ENCODE peak calls at places on chromosomes 2 and 18, in eight cellular contexts. One of them, this sample, is unnamed.

GRCh38 chr2:30332791-30333453 is 101.6 kb downstream of the LBH start:
- DNase-seq in AG04450: no peak
- DNase-seq in cardiac muscle cell: no peak
- DNase-seq in body of pancreas: no peak
- DNase-seq in thoracic aorta: no peak
- DNase-seq in Peyer's patch: no peak
- DNase-seq in tibial artery: no peak
- DNase-seq in tibial nerve: no peak
- DNase-seq in this sample: no peak

GRCh38 chr2:201929627-201930026 is 104.0 kb upstream of the FZD7 start:
- DNase-seq in AG04450: no peak
- DNase-seq in cardiac muscle cell: no peak
- DNase-seq in body of pancreas: no peak
- DNase-seq in thoracic aorta: no peak
- DNase-seq in Peyer's patch: no peak
- DNase-seq in tibial artery: no peak
- DNase-seq in tibial nerve: no peak
- DNase-seq in this sample: no peak

GRCh38 chr2:96534701-96535181 is 1.8 kb upstream of the ARID5A start:
- DNase-seq in AG04450: no peak
- DNase-seq in cardiac muscle cell: no peak
- DNase-seq in body of pancreas: no peak
- DNase-seq in thoracic aorta: no peak
- DNase-seq in Peyer's patch: no peak
- DNase-seq in tibial artery: no peak
- DNase-seq in tibial nerve: no peak
- DNase-seq in this sample: no peak

GRCh38 chr2:120886967-120887672 is 151.5 kb downstream of the GLI2 start:
- DNase-seq in AG04450: no peak
- DNase-seq in cardiac muscle cell: peak; percentile 52
- DNase-seq in body of pancreas: peak; percentile 31
- DNase-seq in thoracic aorta: no peak
- DNase-seq in Peyer's patch: no peak
- DNase-seq in tibial artery: no peak
- DNase-seq in tibial nerve: no peak
- DNase-seq in this sample: no peak

GRCh38 chr2:234703258-234703657 is 206.4 kb upstream of the ARL4C start:
- DNase-seq in AG04450: no peak
- DNase-seq in cardiac muscle cell: no peak
- DNase-seq in body of pancreas: no peak
- DNase-seq in thoracic aorta: no peak
- DNase-seq in Peyer's patch: no peak
- DNase-seq in tibial artery: no peak
- DNase-seq in tibial nerve: no peak
- DNase-seq in this sample: no peak

GRCh38 chr2:5465859-5466258 is 226.3 kb upstream of the SOX11 start:
- DNase-seq in AG04450: no peak
- DNase-seq in cardiac muscle cell: no peak
- DNase-seq in body of pancreas: no peak
- DNase-seq in thoracic aorta: no peak
- DNase-seq in Peyer's patch: no peak
- DNase-seq in tibial artery: no peak
- DNase-seq in tibial nerve: no peak
- DNase-seq in this sample: no peak

GRCh38 chr2:235287369-235287722 is 206.5 kb upstream of the AGAP1 start:
- DNase-seq in AG04450: no peak
- DNase-seq in cardiac muscle cell: no peak
- DNase-seq in body of pancreas: no peak
- DNase-seq in thoracic aorta: no peak
- DNase-seq in Peyer's patch: no peak
- DNase-seq in tibial artery: no peak
- DNase-seq in tibial nerve: no peak
- DNase-seq in this sample: no peak

GRCh38 chr2:224190871-224191270 is 151.8 kb upstream of the SERPINE2 start:
- DNase-seq in AG04450: no peak
- DNase-seq in cardiac muscle cell: no peak
- DNase-seq in body of pancreas: no peak
- DNase-seq in thoracic aorta: no peak
- DNase-seq in Peyer's patch: no peak
- DNase-seq in tibial artery: no peak
- DNase-seq in tibial nerve: no peak
- DNase-seq in this sample: no peak

GRCh38 chr2:101188683-101189405 is 37.7 kb upstream of the TBC1D8 start:
- DNase-seq in AG04450: no peak
- DNase-seq in cardiac muscle cell: peak; percentile 30
- DNase-seq in body of pancreas: no peak
- DNase-seq in thoracic aorta: no peak
- DNase-seq in Peyer's patch: no peak
- DNase-seq in tibial artery: no peak
- DNase-seq in tibial nerve: no peak
- DNase-seq in this sample: peak; percentile 36

GRCh38 chr2:58030789-58031188 is 15.8 kb upstream of the VRK2 start:
- DNase-seq in AG04450: no peak
- DNase-seq in cardiac muscle cell: no peak
- DNase-seq in body of pancreas: no peak
- DNase-seq in thoracic aorta: no peak
- DNase-seq in Peyer's patch: no peak
- DNase-seq in tibial artery: no peak
- DNase-seq in tibial nerve: no peak
- DNase-seq in this sample: no peak

GRCh38 chr2:203730076-203730729 is 23.8 kb downstream of the CD28 start:
- DNase-seq in AG04450: peak; percentile 21
- DNase-seq in cardiac muscle cell: no peak
- DNase-seq in body of pancreas: no peak
- DNase-seq in thoracic aorta: no peak
- DNase-seq in Peyer's patch: no peak
- DNase-seq in tibial artery: no peak
- DNase-seq in tibial nerve: no peak
- DNase-seq in this sample: no peak

GRCh38 chr2:67997528-67998267 is 65.1 kb downstream of the C1D start:
- DNase-seq in AG04450: peak; percentile 30
- DNase-seq in cardiac muscle cell: no peak
- DNase-seq in body of pancreas: no peak
- DNase-seq in thoracic aorta: no peak
- DNase-seq in Peyer's patch: no peak
- DNase-seq in tibial artery: no peak
- DNase-seq in tibial nerve: no peak
- DNase-seq in this sample: no peak

GRCh38 chr2:30979822-30980245 is 158.4 kb downstream of the GALNT14 start:
- DNase-seq in AG04450: no peak
- DNase-seq in cardiac muscle cell: peak; percentile 30
- DNase-seq in body of pancreas: no peak
- DNase-seq in thoracic aorta: peak; percentile 67
- DNase-seq in Peyer's patch: no peak
- DNase-seq in tibial artery: peak; percentile 89
- DNase-seq in tibial nerve: no peak
- DNase-seq in this sample: no peak

GRCh38 chr2:230067990-230068657 is 600 bp downstream of the SLC16A14 start:
- DNase-seq in AG04450: no peak
- DNase-seq in cardiac muscle cell: peak; percentile 64
- DNase-seq in body of pancreas: peak; percentile 26
- DNase-seq in thoracic aorta: no peak
- DNase-seq in Peyer's patch: peak; percentile 39
- DNase-seq in tibial artery: peak; percentile 69
- DNase-seq in tibial nerve: no peak
- DNase-seq in this sample: no peak

GRCh38 chr2:138744709-138745108 is 35.5 kb downstream of the NXPH2 start:
- DNase-seq in AG04450: no peak
- DNase-seq in cardiac muscle cell: peak; percentile 17
- DNase-seq in body of pancreas: no peak
- DNase-seq in thoracic aorta: no peak
- DNase-seq in Peyer's patch: no peak
- DNase-seq in tibial artery: no peak
- DNase-seq in tibial nerve: no peak
- DNase-seq in this sample: no peak

GRCh38 chr2:189210250-189211075 is 30.9 kb upstream of the COL5A2 start:
- DNase-seq in AG04450: peak; percentile 93
- DNase-seq in cardiac muscle cell: no peak
- DNase-seq in body of pancreas: peak; percentile 25
- DNase-seq in thoracic aorta: peak; percentile 29
- DNase-seq in Peyer's patch: no peak
- DNase-seq in tibial artery: peak; percentile 72
- DNase-seq in tibial nerve: peak; percentile 24
- DNase-seq in this sample: no peak

GRCh38 chr18:22345733-22346132 is 72.0 kb downstream of the CTAGE1 start:
- DNase-seq in AG04450: no peak
- DNase-seq in cardiac muscle cell: no peak
- DNase-seq in body of pancreas: no peak
- DNase-seq in thoracic aorta: no peak
- DNase-seq in Peyer's patch: no peak
- DNase-seq in tibial artery: no peak
- DNase-seq in tibial nerve: no peak
- DNase-seq in this sample: no peak

GRCh38 chr18:75694292-75694691 is 266.8 kb upstream of the SMIM21 start:
- DNase-seq in AG04450: no peak
- DNase-seq in cardiac muscle cell: no peak
- DNase-seq in body of pancreas: no peak
- DNase-seq in thoracic aorta: no peak
- DNase-seq in Peyer's patch: no peak
- DNase-seq in tibial artery: no peak
- DNase-seq in tibial nerve: no peak
- DNase-seq in this sample: no peak

GRCh38 chr2:129831018-129831417 is 148.4 kb upstream of the RAB6C start:
- DNase-seq in AG04450: no peak
- DNase-seq in cardiac muscle cell: no peak
- DNase-seq in body of pancreas: no peak
- DNase-seq in thoracic aorta: no peak
- DNase-seq in Peyer's patch: no peak
- DNase-seq in tibial artery: no peak
- DNase-seq in tibial nerve: no peak
- DNase-seq in this sample: no peak

GRCh38 chr2:151060334-151060733 is 201.3 kb downstream of the RBM43 start:
- DNase-seq in AG04450: no peak
- DNase-seq in cardiac muscle cell: no peak
- DNase-seq in body of pancreas: no peak
- DNase-seq in thoracic aorta: no peak
- DNase-seq in Peyer's patch: no peak
- DNase-seq in tibial artery: no peak
- DNase-seq in tibial nerve: no peak
- DNase-seq in this sample: no peak

GRCh38 chr2:151067658-151068369 is 193.8 kb downstream of the RBM43 start:
- DNase-seq in AG04450: no peak
- DNase-seq in cardiac muscle cell: no peak
- DNase-seq in body of pancreas: no peak
- DNase-seq in thoracic aorta: no peak
- DNase-seq in Peyer's patch: no peak
- DNase-seq in tibial artery: no peak
- DNase-seq in tibial nerve: no peak
- DNase-seq in this sample: no peak

GRCh38 chr2:151063271-151063670 is 198.4 kb downstream of the RBM43 start:
- DNase-seq in AG04450: no peak
- DNase-seq in cardiac muscle cell: no peak
- DNase-seq in body of pancreas: no peak
- DNase-seq in thoracic aorta: no peak
- DNase-seq in Peyer's patch: no peak
- DNase-seq in tibial artery: no peak
- DNase-seq in tibial nerve: no peak
- DNase-seq in this sample: no peak
- H3K27ac ChIP-seq in AG04450: no peak overlapping the region
- H3K27ac ChIP-seq in cardiac muscle cell: no peak overlapping the region
- H3K27ac ChIP-seq in body of pancreas: no peak overlapping the region
- H3K27ac ChIP-seq in thoracic aorta: no peak overlapping the region
- H3K27ac ChIP-seq in Peyer's patch: no peak overlapping the region
- H3K27ac ChIP-seq in tibial artery: no peak overlapping the region
- H3K27ac ChIP-seq in tibial nerve: no peak overlapping the region
- H3K27ac ChIP-seq in this sample: no peak overlapping the region

GRCh38 chr2:45102579-45103117 is 93.4 kb upstream of the SIX2 start:
- DNase-seq in AG04450: no peak
- DNase-seq in cardiac muscle cell: no peak
- DNase-seq in body of pancreas: no peak
- DNase-seq in thoracic aorta: no peak
- DNase-seq in Peyer's patch: no peak
- DNase-seq in tibial artery: no peak
- DNase-seq in tibial nerve: no peak
- DNase-seq in this sample: no peak

GRCh38 chr2:45103351-45104145 is 94.3 kb upstream of the SIX2 start:
- DNase-seq in AG04450: no peak
- DNase-seq in cardiac muscle cell: no peak
- DNase-seq in body of pancreas: no peak
- DNase-seq in thoracic aorta: no peak
- DNase-seq in Peyer's patch: no peak
- DNase-seq in tibial artery: no peak
- DNase-seq in tibial nerve: no peak
- DNase-seq in this sample: no peak

GRCh38 chr2:45105050-45105582 is 95.9 kb upstream of the SIX2 start:
- DNase-seq in AG04450: no peak
- DNase-seq in cardiac muscle cell: no peak
- DNase-seq in body of pancreas: no peak
- DNase-seq in thoracic aorta: no peak
- DNase-seq in Peyer's patch: no peak
- DNase-seq in tibial artery: no peak
- DNase-seq in tibial nerve: no peak
- DNase-seq in this sample: no peak

GRCh38 chr2:45102141-45102540 is 92.9 kb upstream of the SIX2 start:
- DNase-seq in AG04450: no peak
- DNase-seq in cardiac muscle cell: no peak
- DNase-seq in body of pancreas: no peak
- DNase-seq in thoracic aorta: no peak
- DNase-seq in Peyer's patch: no peak
- DNase-seq in tibial artery: no peak
- DNase-seq in tibial nerve: no peak
- DNase-seq in this sample: no peak

GRCh38 chr2:45104429-45104828 is 95.2 kb upstream of the SIX2 start:
- DNase-seq in AG04450: no peak
- DNase-seq in cardiac muscle cell: no peak
- DNase-seq in body of pancreas: no peak
- DNase-seq in thoracic aorta: no peak
- DNase-seq in Peyer's patch: no peak
- DNase-seq in tibial artery: no peak
- DNase-seq in tibial nerve: no peak
- DNase-seq in this sample: no peak
- TF ChIP-seq CTCF in AG04450: no peak
- TF ChIP-seq CTCF in cardiac muscle cell: no peak
- TF ChIP-seq CTCF in body of pancreas: no peak
- TF ChIP-seq CTCF in thoracic aorta: no peak
- TF ChIP-seq CTCF in Peyer's patch: no peak
- TF ChIP-seq CTCF in tibial artery: no peak
- TF ChIP-seq CTCF in tibial nerve: no peak
- TF ChIP-seq CTCF in this sample: no peak

DNA sequence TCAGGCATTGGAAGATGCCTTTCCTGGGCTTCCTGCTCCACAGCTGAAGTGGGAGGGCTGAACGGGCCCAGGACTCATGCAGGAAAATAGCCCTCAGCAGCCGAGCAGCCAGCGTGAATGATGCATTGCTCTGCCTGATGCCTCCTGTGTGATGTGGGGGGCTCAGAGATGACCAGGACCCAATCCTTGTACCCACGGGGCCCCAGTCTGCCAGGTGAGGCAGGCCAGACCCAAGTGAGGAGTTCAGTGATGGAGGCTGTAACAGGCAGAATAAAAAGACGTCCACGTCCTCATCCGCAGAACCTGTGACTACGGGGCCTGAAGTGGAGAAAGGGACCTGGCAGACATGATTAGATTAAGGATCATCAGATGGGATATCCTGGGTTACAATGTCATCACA is 194.9 kb upstream of the HDAC4 start:
- DNase-seq in AG04450: no peak
- DNase-seq in cardiac muscle cell: no peak
- DNase-seq in body of pancreas: no peak
- DNase-seq in thoracic aorta: no peak
- DNase-seq in Peyer's patch: no peak
- DNase-seq in tibial artery: peak; percentile 35
- DNase-seq in tibial nerve: no peak
- DNase-seq in this sample: no peak
- H3K27me3 ChIP-seq in AG04450: no peaks in the 10 kb centered on the region
- H3K27me3 ChIP-seq in cardiac muscle cell: no peaks in the 10 kb centered on the region
- H3K27me3 ChIP-seq in body of pancreas: no peaks in the 10 kb centered on the region
- H3K27me3 ChIP-seq in thoracic aorta: no peaks in the 10 kb centered on the region
- H3K27me3 ChIP-seq in Peyer's patch: no peaks in the 10 kb centered on the region
- H3K27me3 ChIP-seq in tibial artery: peaks cover 1% of the 10 kb centered on the region
- H3K27me3 ChIP-seq in tibial nerve: no peaks in the 10 kb centered on the region
- H3K27me3 ChIP-seq in this sample: no peaks in the 10 kb centered on the region

GRCh38 chr18:10353791-10354190 is 100.6 kb upstream of the APCDD1 start:
- DNase-seq in AG04450: peak; percentile 55
- DNase-seq in cardiac muscle cell: no peak
- DNase-seq in body of pancreas: peak; percentile 9
- DNase-seq in thoracic aorta: no peak
- DNase-seq in Peyer's patch: no peak
- DNase-seq in tibial artery: no peak
- DNase-seq in tibial nerve: no peak
- DNase-seq in this sample: no peak
- H3K27ac ChIP-seq in AG04450: peak overlapping the region; percentile 0
- H3K27ac ChIP-seq in cardiac muscle cell: no peak overlapping the region
- H3K27ac ChIP-seq in body of pancreas: peak overlapping the region; percentile 38
- H3K27ac ChIP-seq in thoracic aorta: no peak overlapping the region
- H3K27ac ChIP-seq in Peyer's patch: no peak overlapping the region
- H3K27ac ChIP-seq in tibial artery: no peak overlapping the region
- H3K27ac ChIP-seq in tibial nerve: peak overlapping the region; percentile 62
- H3K27ac ChIP-seq in this sample: no peak overlapping the region